ENCODE peak calls at places on chromosomes 2 and 18, in eight cellular contexts. One of them, this sample, is unnamed.

GRCh38 chr2:7430869-7431641 is 513.8 kb downstream of the RNF144A start:
- DNase-seq in neural progenitor cell: peak
- DNase-seq in gastrocnemius medialis: peak
- DNase-seq in pancreas: peak
- DNase-seq in cardiac muscle cell: peak
- DNase-seq in HL-60: peak
- DNase-seq in AG09309: no peak
- DNase-seq in epithelial cell of esophagus: peak
- DNase-seq in this sample: peak

GRCh38 chr2:98736464-98736889 is 5.5 kb upstream of the MGAT4A start:
- DNase-seq in neural progenitor cell: no peak
- DNase-seq in gastrocnemius medialis: no peak
- DNase-seq in pancreas: no peak
- DNase-seq in cardiac muscle cell: no peak
- DNase-seq in HL-60: no peak
- DNase-seq in AG09309: no peak
- DNase-seq in epithelial cell of esophagus: peak
- DNase-seq in this sample: no peak

GRCh38 chr2:174572556-174572955 is 25.0 kb downstream of the WIPF1 start:
- DNase-seq in neural progenitor cell: no peak
- DNase-seq in gastrocnemius medialis: no peak
- DNase-seq in pancreas: no peak
- DNase-seq in cardiac muscle cell: no peak
- DNase-seq in HL-60: no peak
- DNase-seq in AG09309: no peak
- DNase-seq in epithelial cell of esophagus: no peak
- DNase-seq in this sample: no peak

GRCh38 chr2:180872256-180872655 is 108.1 kb upstream of the UBE2E3 start:
- DNase-seq in neural progenitor cell: no peak
- DNase-seq in gastrocnemius medialis: no peak
- DNase-seq in pancreas: no peak
- DNase-seq in cardiac muscle cell: no peak
- DNase-seq in HL-60: no peak
- DNase-seq in AG09309: no peak
- DNase-seq in epithelial cell of esophagus: no peak
- DNase-seq in this sample: no peak

GRCh38 chr2:168687314-168687713 is 115.1 kb upstream of the NOSTRIN start:
- DNase-seq in neural progenitor cell: peak
- DNase-seq in gastrocnemius medialis: no peak
- DNase-seq in pancreas: no peak
- DNase-seq in cardiac muscle cell: no peak
- DNase-seq in HL-60: peak
- DNase-seq in AG09309: no peak
- DNase-seq in epithelial cell of esophagus: peak
- DNase-seq in this sample: no peak

GRCh38 chr2:221671515-221671914 is 99.4 kb upstream of the EPHA4 start:
- DNase-seq in neural progenitor cell: no peak
- DNase-seq in gastrocnemius medialis: no peak
- DNase-seq in pancreas: no peak
- DNase-seq in cardiac muscle cell: no peak
- DNase-seq in HL-60: no peak
- DNase-seq in AG09309: no peak
- DNase-seq in epithelial cell of esophagus: peak
- DNase-seq in this sample: no peak

GRCh38 chr2:96954490-96954846 is 31.9 kb downstream of the FAM178B start:
- DNase-seq in neural progenitor cell: no peak
- DNase-seq in gastrocnemius medialis: no peak
- DNase-seq in pancreas: no peak
- DNase-seq in cardiac muscle cell: no peak
- DNase-seq in HL-60: no peak
- DNase-seq in AG09309: no peak
- DNase-seq in epithelial cell of esophagus: no peak
- DNase-seq in this sample: no peak

GRCh38 chr2:74778381-74779371 is 55.3 kb upstream of the HK2 start:
- DNase-seq in neural progenitor cell: peak
- DNase-seq in gastrocnemius medialis: no peak
- DNase-seq in pancreas: no peak
- DNase-seq in cardiac muscle cell: peak
- DNase-seq in HL-60: no peak
- DNase-seq in AG09309: no peak
- DNase-seq in epithelial cell of esophagus: peak
- DNase-seq in this sample: no peak

GRCh38 chr2:43082111-43082877 is 144.1 kb downstream of the ZFP36L2 start:
- DNase-seq in neural progenitor cell: no peak
- DNase-seq in gastrocnemius medialis: no peak
- DNase-seq in pancreas: no peak
- DNase-seq in cardiac muscle cell: peak
- DNase-seq in HL-60: no peak
- DNase-seq in AG09309: peak
- DNase-seq in epithelial cell of esophagus: peak
- DNase-seq in this sample: no peak

GRCh38 chr2:223725494-223725893 is 111.9 kb downstream of the AP1S3 start:
- DNase-seq in neural progenitor cell: peak
- DNase-seq in gastrocnemius medialis: peak
- DNase-seq in pancreas: peak
- DNase-seq in cardiac muscle cell: peak
- DNase-seq in HL-60: peak
- DNase-seq in AG09309: peak
- DNase-seq in epithelial cell of esophagus: peak
- DNase-seq in this sample: peak

GRCh38 chr2:191213333-191213732 is 31.9 kb upstream of the MYO1B start:
- DNase-seq in neural progenitor cell: no peak
- DNase-seq in gastrocnemius medialis: no peak
- DNase-seq in pancreas: no peak
- DNase-seq in cardiac muscle cell: no peak
- DNase-seq in HL-60: no peak
- DNase-seq in AG09309: no peak
- DNase-seq in epithelial cell of esophagus: no peak
- DNase-seq in this sample: no peak

GRCh38 chr18:58416704-58417683 is 211.9 kb downstream of the ALPK2 start:
- DNase-seq in neural progenitor cell: no peak
- DNase-seq in gastrocnemius medialis: no peak
- DNase-seq in pancreas: peak
- DNase-seq in cardiac muscle cell: no peak
- DNase-seq in HL-60: no peak
- DNase-seq in AG09309: no peak
- DNase-seq in epithelial cell of esophagus: no peak
- DNase-seq in this sample: no peak

GRCh38 chr2:64380853-64381527 is 73.0 kb upstream of the LGALSL start:
- DNase-seq in neural progenitor cell: no peak
- DNase-seq in gastrocnemius medialis: no peak
- DNase-seq in pancreas: no peak
- DNase-seq in cardiac muscle cell: no peak
- DNase-seq in HL-60: no peak
- DNase-seq in AG09309: no peak
- DNase-seq in epithelial cell of esophagus: no peak
- DNase-seq in this sample: no peak
- H3K4me3 ChIP-seq in neural progenitor cell: no peak
- H3K4me3 ChIP-seq in gastrocnemius medialis: no peak
- H3K4me3 ChIP-seq in pancreas: no peak
- H3K4me3 ChIP-seq in cardiac muscle cell: no peak
- H3K4me3 ChIP-seq in HL-60: no peak
- H3K4me3 ChIP-seq in AG09309: no peak
- H3K4me3 ChIP-seq in epithelial cell of esophagus: no peak
- H3K4me3 ChIP-seq in this sample: no peak

GRCh38 chr2:149223472-149224062 is 106.8 kb upstream of the LYPD6 start:
- DNase-seq in neural progenitor cell: no peak
- DNase-seq in gastrocnemius medialis: no peak
- DNase-seq in pancreas: no peak
- DNase-seq in cardiac muscle cell: no peak
- DNase-seq in HL-60: no peak
- DNase-seq in AG09309: no peak
- DNase-seq in epithelial cell of esophagus: no peak
- DNase-seq in this sample: no peak
- H3K4me3 ChIP-seq in neural progenitor cell: no peak
- H3K4me3 ChIP-seq in gastrocnemius medialis: no peak
- H3K4me3 ChIP-seq in pancreas: no peak
- H3K4me3 ChIP-seq in cardiac muscle cell: no peak
- H3K4me3 ChIP-seq in HL-60: no peak
- H3K4me3 ChIP-seq in AG09309: no peak
- H3K4me3 ChIP-seq in epithelial cell of esophagus: no peak
- H3K4me3 ChIP-seq in this sample: no peak

DNA sequence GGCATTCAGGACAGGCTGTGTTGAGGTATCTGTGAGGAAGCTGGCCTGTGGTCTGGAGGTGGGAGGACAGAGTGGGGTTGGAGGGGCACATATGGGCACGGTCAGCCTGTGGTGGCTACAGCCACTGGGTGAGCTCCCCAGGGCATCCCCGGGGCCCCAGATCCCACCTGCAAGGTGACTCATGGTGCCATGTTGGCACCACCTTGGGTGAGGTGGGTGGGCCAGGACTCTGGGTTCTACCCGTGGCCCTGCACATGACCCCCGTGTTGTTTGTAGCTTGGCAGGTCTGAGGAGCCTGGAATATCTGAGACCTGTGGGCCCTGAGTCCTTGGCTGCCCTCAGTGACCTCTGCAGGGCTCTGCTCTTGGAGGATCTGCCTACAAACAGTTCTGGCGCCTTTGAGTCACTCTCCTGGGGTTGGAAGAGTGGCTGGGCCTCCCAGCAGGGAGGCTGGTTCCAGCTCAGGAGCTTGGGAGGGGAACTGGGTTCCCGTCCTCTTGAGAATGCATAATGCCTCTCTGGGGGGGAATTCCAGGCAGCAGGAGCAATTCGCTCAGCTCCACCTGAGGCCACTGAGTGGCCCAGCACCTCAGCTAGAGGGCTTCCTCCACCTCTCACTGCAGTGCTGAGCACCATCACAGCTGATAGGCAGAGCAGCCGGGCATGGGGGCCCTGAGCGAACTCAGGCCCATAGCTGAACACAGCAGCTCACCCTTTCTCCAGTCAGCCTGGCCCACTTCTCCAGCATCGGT is 105.1 kb downstream of the DYSF start:
- DNase-seq in neural progenitor cell: no peak
- DNase-seq in gastrocnemius medialis: no peak
- DNase-seq in pancreas: no peak
- DNase-seq in cardiac muscle cell: no peak
- DNase-seq in HL-60: no peak
- DNase-seq in AG09309: no peak
- DNase-seq in epithelial cell of esophagus: no peak
- DNase-seq in this sample: no peak
- H3K4me3 ChIP-seq in neural progenitor cell: no peak
- H3K4me3 ChIP-seq in gastrocnemius medialis: no peak
- H3K4me3 ChIP-seq in pancreas: no peak
- H3K4me3 ChIP-seq in cardiac muscle cell: no peak
- H3K4me3 ChIP-seq in HL-60: no peak
- H3K4me3 ChIP-seq in AG09309: no peak
- H3K4me3 ChIP-seq in epithelial cell of esophagus: no peak
- H3K4me3 ChIP-seq in this sample: no peak

GRCh38 chr2:142981069-142981378 is 103.6 kb downstream of the KYNU start:
- DNase-seq in neural progenitor cell: no peak
- DNase-seq in gastrocnemius medialis: no peak
- DNase-seq in pancreas: no peak
- DNase-seq in cardiac muscle cell: no peak
- DNase-seq in HL-60: no peak
- DNase-seq in AG09309: no peak
- DNase-seq in epithelial cell of esophagus: no peak
- DNase-seq in this sample: no peak
- H3K4me3 ChIP-seq in neural progenitor cell: no peak
- H3K4me3 ChIP-seq in gastrocnemius medialis: no peak
- H3K4me3 ChIP-seq in pancreas: no peak
- H3K4me3 ChIP-seq in cardiac muscle cell: no peak
- H3K4me3 ChIP-seq in HL-60: no peak
- H3K4me3 ChIP-seq in AG09309: no peak
- H3K4me3 ChIP-seq in epithelial cell of esophagus: no peak
- H3K4me3 ChIP-seq in this sample: no peak

DNA sequence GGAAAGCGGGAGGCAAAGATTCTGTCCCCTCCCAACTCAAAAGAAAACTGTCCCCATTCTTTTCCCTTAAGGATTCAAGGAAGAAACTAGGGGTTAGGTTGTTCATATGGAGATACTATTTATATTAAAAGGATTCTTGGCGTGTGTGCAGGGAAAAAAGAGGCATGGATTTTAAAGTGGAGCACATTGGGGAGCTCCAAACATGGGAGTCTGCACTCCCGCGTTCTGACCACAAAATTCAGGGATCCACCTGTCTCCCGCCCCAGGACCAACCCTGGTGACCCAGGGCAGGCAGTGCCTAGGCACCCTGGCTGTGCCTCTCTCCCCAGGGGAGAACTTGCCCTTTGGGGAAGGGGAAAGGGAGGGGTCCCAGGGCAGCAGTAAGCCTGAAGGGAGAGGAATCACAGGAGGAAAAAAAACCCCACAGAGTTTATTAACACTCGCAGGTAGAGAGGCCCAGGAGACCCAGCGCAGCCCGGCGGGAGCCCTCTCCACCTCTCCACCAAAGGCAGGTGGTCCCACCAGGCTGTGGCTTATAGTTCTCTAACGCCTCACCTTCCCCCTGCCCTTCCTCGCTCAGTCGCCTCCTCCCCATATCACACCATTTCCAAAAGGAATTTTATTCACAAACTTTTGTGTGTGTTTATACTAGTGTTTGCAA is 2.2 kb downstream of the PTGR3 start:
- DNase-seq in neural progenitor cell: no peak
- DNase-seq in gastrocnemius medialis: no peak
- DNase-seq in pancreas: no peak
- DNase-seq in cardiac muscle cell: no peak
- DNase-seq in HL-60: no peak
- DNase-seq in AG09309: no peak
- DNase-seq in epithelial cell of esophagus: no peak
- DNase-seq in this sample: no peak
- H3K4me3 ChIP-seq in neural progenitor cell: no peak
- H3K4me3 ChIP-seq in gastrocnemius medialis: peak
- H3K4me3 ChIP-seq in pancreas: no peak
- H3K4me3 ChIP-seq in cardiac muscle cell: peak
- H3K4me3 ChIP-seq in HL-60: peak
- H3K4me3 ChIP-seq in AG09309: peak
- H3K4me3 ChIP-seq in epithelial cell of esophagus: peak
- H3K4me3 ChIP-seq in this sample: peak

GRCh38 chr18:63479826-63480225 is 3.1 kb downstream of the SERPINB5 start:
- DNase-seq in neural progenitor cell: no peak
- DNase-seq in gastrocnemius medialis: no peak
- DNase-seq in pancreas: no peak
- DNase-seq in cardiac muscle cell: no peak
- DNase-seq in HL-60: no peak
- DNase-seq in AG09309: no peak
- DNase-seq in epithelial cell of esophagus: peak
- DNase-seq in this sample: no peak
- H3K4me3 ChIP-seq in neural progenitor cell: no peak
- H3K4me3 ChIP-seq in gastrocnemius medialis: no peak
- H3K4me3 ChIP-seq in pancreas: no peak
- H3K4me3 ChIP-seq in cardiac muscle cell: no peak
- H3K4me3 ChIP-seq in HL-60: no peak
- H3K4me3 ChIP-seq in AG09309: no peak
- H3K4me3 ChIP-seq in epithelial cell of esophagus: peak
- H3K4me3 ChIP-seq in this sample: peak